ENCODE peak calls at places on chromosome 15, in nine cellular contexts. C is tibial artery, W is T-helper 17 cell, R is AG04450, X is C1 segment of cervical spinal cord, F is A172, T is HFFc6, L is cardiac septum, M is hepatocyte. K is an unnamed sample.

GRCh38 chr15:98713585-98714001 is 65.3 kb downstream of the IGF1R start:
- DNase-seq in C (no peak), W (no peak), R (no peak), X (no peak), F (no peak), T (no peak), L (peak), M (no peak), K (no peak)

GRCh38 chr15:57133127-57133968 is 214.9 kb downstream of the TCF12 start:
- DNase-seq in C (no peak), W (no peak), R (no peak), X (no peak), F (no peak), T (no peak), L (no peak), M (no peak), K (no peak)

GRCh38 chr15:66233487-66234415 is 19.8 kb downstream of the MEGF11 start:
- DNase-seq in C (no peak), W (no peak), R (no peak), X (no peak), F (peak), T (peak), L (no peak), M (no peak), K (no peak)

GRCh38 chr15:84656972-84657371 is 1.0 kb downstream of the NMB start:
- DNase-seq in C (no peak), W (no peak), R (no peak), X (no peak), F (no peak), T (no peak), L (no peak), M (no peak), K (no peak)

GRCh38 chr15:68820589-68821189 is at the start of gene ANP32A:
- DNase-seq in C (peak), W (peak), R (peak), X (peak), F (peak), T (peak), L (peak), M (peak), K (peak)

GRCh38 chr15:42264790-42265189 is 8.2 kb upstream of the GANC start:
- DNase-seq in C (no peak), W (no peak), R (no peak), X (no peak), F (no peak), T (no peak), L (no peak), M (no peak), K (no peak)

GRCh38 chr15:31403606-31404005 is 77.0 kb downstream of the KLF13 start:
- DNase-seq in C (no peak), W (no peak), R (no peak), X (no peak), F (no peak), T (no peak), L (no peak), M (no peak), K (no peak)

GRCh38 chr15:49060710-49061483 is 14.7 kb upstream of the SECISBP2L start:
- DNase-seq in C (no peak), W (no peak), R (peak), X (no peak), F (no peak), T (peak), L (no peak), M (no peak), K (no peak)

GRCh38 chr15:98442901-98443300 is 205.4 kb upstream of the IGF1R start:
- DNase-seq in C (no peak), W (no peak), R (no peak), X (no peak), F (no peak), T (no peak), L (no peak), M (no peak), K (no peak)

GRCh38 chr15:66071160-66071559 is 182.4 kb downstream of the MEGF11 start:
- DNase-seq in C (no peak), W (no peak), R (no peak), X (no peak), F (no peak), T (no peak), L (no peak), M (no peak), K (peak)

GRCh38 chr15:49031764-49032270 is 14.4 kb downstream of the SECISBP2L start:
- DNase-seq in C (no peak), W (no peak), R (no peak), X (no peak), F (no peak), T (no peak), L (no peak), M (no peak), K (no peak)

GRCh38 chr15:96330064-96330449 is 443 bp upstream of the NR2F2 start:
- DNase-seq in C (peak), W (no peak), R (no peak), X (no peak), F (peak), T (peak), L (peak), M (no peak), K (peak)

GRCh38 chr15:78177447-78177873 is 28.3 kb downstream of the IDH3A start:
- DNase-seq in C (no peak), W (no peak), R (no peak), X (peak), F (peak), T (no peak), L (no peak), M (peak), K (no peak)

GRCh38 chr15:37767841-37768455 is 166.5 kb upstream of the TMCO5A start:
- DNase-seq in C (no peak), W (no peak), R (no peak), X (no peak), F (no peak), T (no peak), L (no peak), M (no peak), K (no peak)

GRCh38 chr15:68235022-68235421 is 5.5 kb upstream of the CLN6 start:
- DNase-seq in C (peak), W (no peak), R (no peak), X (no peak), F (no peak), T (no peak), L (no peak), M (no peak), K (no peak)

GRCh38 chr15:58182460-58183163 is 44.4 kb downstream of the AQP9 start:
- DNase-seq in C (no peak), W (peak), R (peak), X (peak), F (peak), T (no peak), L (no peak), M (peak), K (no peak)

GRCh38 chr15:71366522-71366921 is 251.3 kb downstream of the THSD4 start:
- DNase-seq in C (no peak), W (no peak), R (no peak), X (no peak), F (no peak), T (no peak), L (no peak), M (no peak), K (no peak)

GRCh38 chr15:87349181-87349580 is 907.4 kb downstream of the NTRK3 start:
- DNase-seq in C (no peak), W (no peak), R (no peak), X (no peak), F (no peak), T (peak), L (no peak), M (no peak), K (no peak)

GRCh38 chr15:101091080-101092017 is 160.5 kb downstream of the CHSY1 start:
- DNase-seq in C (no peak), W (no peak), R (peak), X (no peak), F (peak), T (peak), L (no peak), M (no peak), K (peak)

GRCh38 chr15:69807752-69808151 is 290.0 kb downstream of the TLE3 start:
- DNase-seq in C (peak), W (no peak), R (no peak), X (no peak), F (peak), T (peak), L (peak), M (peak), K (no peak)

GRCh38 chr15:58221591-58222241 is 83.5 kb downstream of the AQP9 start:
- DNase-seq in C (no peak), W (no peak), R (no peak), X (no peak), F (peak), T (peak), L (no peak), M (no peak), K (no peak)